ENCODE peak calls at places on chromosomes 6 and 20, in nine cellular contexts. One of them, this sample, is unnamed. For H3K27me3, the result is how much of the 10 kb centered on the place peaks cover.

GRCh38 chr6:35192301-35192860 is 21.4 kb upstream of the SCUBE3 start:
- DNase-seq in Peyer's patch: no peak
- DNase-seq in transverse colon: no peak
- DNase-seq in suprapubic skin: no peak
- DNase-seq in uterus: no peak
- DNase-seq in body of pancreas: no peak
- DNase-seq in endothelial cell of umbilical vein: no peak
- DNase-seq in adrenal gland: no peak
- DNase-seq in heart left ventricle: no peak
- DNase-seq in this sample: no peak

GRCh38 chr6:168513766-168514165 is 72.8 kb downstream of the SMOC2 start:
- DNase-seq in uterus: no peak
- DNase-seq in adrenal gland: no peak
- DNase-seq in transverse colon: no peak
- DNase-seq in heart left ventricle: no peak
- DNase-seq in endothelial cell of umbilical vein: no peak
- DNase-seq in suprapubic skin: no peak
- DNase-seq in body of pancreas: no peak
- DNase-seq in Peyer's patch: no peak
- DNase-seq in this sample: no peak

GRCh38 chr6:118968416-118968815 is 33.5 kb upstream of the MCM9 start:
- DNase-seq in endothelial cell of umbilical vein: peak
- DNase-seq in transverse colon: no peak
- DNase-seq in heart left ventricle: no peak
- DNase-seq in adrenal gland: no peak
- DNase-seq in Peyer's patch: no peak
- DNase-seq in body of pancreas: no peak
- DNase-seq in suprapubic skin: no peak
- DNase-seq in uterus: no peak
- DNase-seq in this sample: no peak

GRCh38 chr6:18081669-18082037 is 40.8 kb downstream of the NHLRC1 start:
- DNase-seq in adrenal gland: no peak
- DNase-seq in body of pancreas: no peak
- DNase-seq in endothelial cell of umbilical vein: no peak
- DNase-seq in uterus: no peak
- DNase-seq in transverse colon: no peak
- DNase-seq in Peyer's patch: no peak
- DNase-seq in heart left ventricle: no peak
- DNase-seq in suprapubic skin: no peak
- DNase-seq in this sample: no peak

GRCh38 chr6:30912746-30913520 is 1.1 kb upstream of the VARS2 start:
- DNase-seq in transverse colon: no peak
- DNase-seq in uterus: no peak
- DNase-seq in body of pancreas: no peak
- DNase-seq in Peyer's patch: no peak
- DNase-seq in adrenal gland: no peak
- DNase-seq in endothelial cell of umbilical vein: no peak
- DNase-seq in suprapubic skin: no peak
- DNase-seq in heart left ventricle: no peak
- DNase-seq in this sample: peak

GRCh38 chr6:127547215-127547614 is 28.1 kb upstream of the MTCL3 start:
- DNase-seq in transverse colon: no peak
- DNase-seq in suprapubic skin: no peak
- DNase-seq in endothelial cell of umbilical vein: no peak
- DNase-seq in body of pancreas: no peak
- DNase-seq in uterus: no peak
- DNase-seq in heart left ventricle: no peak
- DNase-seq in Peyer's patch: no peak
- DNase-seq in adrenal gland: no peak
- DNase-seq in this sample: no peak

GRCh38 chr20:36214684-36215256 is 21.5 kb upstream of the AAR2 start:
- DNase-seq in transverse colon: no peak
- DNase-seq in uterus: no peak
- DNase-seq in adrenal gland: no peak
- DNase-seq in suprapubic skin: no peak
- DNase-seq in body of pancreas: no peak
- DNase-seq in endothelial cell of umbilical vein: peak
- DNase-seq in heart left ventricle: no peak
- DNase-seq in Peyer's patch: no peak
- DNase-seq in this sample: no peak

GRCh38 chr6:170031684-170032121 is 259.2 kb downstream of the DLL1 start:
- DNase-seq in suprapubic skin: peak
- DNase-seq in transverse colon: peak
- DNase-seq in adrenal gland: peak
- DNase-seq in body of pancreas: no peak
- DNase-seq in Peyer's patch: peak
- DNase-seq in heart left ventricle: no peak
- DNase-seq in uterus: no peak
- DNase-seq in endothelial cell of umbilical vein: no peak
- DNase-seq in this sample: peak

GRCh38 chr20:56630506-56631317 is 1.6 kb downstream of the TFAP2C start:
- DNase-seq in Peyer's patch: no peak
- DNase-seq in uterus: no peak
- DNase-seq in adrenal gland: no peak
- DNase-seq in suprapubic skin: no peak
- DNase-seq in endothelial cell of umbilical vein: no peak
- DNase-seq in body of pancreas: no peak
- DNase-seq in heart left ventricle: no peak
- DNase-seq in transverse colon: no peak
- DNase-seq in this sample: no peak

GRCh38 chr20:56631318-56631989 is 2.3 kb downstream of the TFAP2C start:
- DNase-seq in uterus: no peak
- DNase-seq in heart left ventricle: no peak
- DNase-seq in endothelial cell of umbilical vein: no peak
- DNase-seq in suprapubic skin: no peak
- DNase-seq in adrenal gland: no peak
- DNase-seq in body of pancreas: no peak
- DNase-seq in transverse colon: no peak
- DNase-seq in Peyer's patch: no peak
- DNase-seq in this sample: no peak

GRCh38 chr20:56634307-56634706 is 5.2 kb downstream of the TFAP2C start:
- DNase-seq in suprapubic skin: no peak
- DNase-seq in uterus: no peak
- DNase-seq in Peyer's patch: no peak
- DNase-seq in endothelial cell of umbilical vein: no peak
- DNase-seq in transverse colon: no peak
- DNase-seq in body of pancreas: no peak
- DNase-seq in heart left ventricle: no peak
- DNase-seq in adrenal gland: no peak
- DNase-seq in this sample: no peak

GRCh38 chr20:56630086-56630493 is 984 bp downstream of the TFAP2C start:
- DNase-seq in Peyer's patch: no peak
- DNase-seq in uterus: peak
- DNase-seq in heart left ventricle: no peak
- DNase-seq in suprapubic skin: no peak
- DNase-seq in transverse colon: peak
- DNase-seq in adrenal gland: peak
- DNase-seq in body of pancreas: peak
- DNase-seq in endothelial cell of umbilical vein: no peak
- DNase-seq in this sample: no peak

DNA sequence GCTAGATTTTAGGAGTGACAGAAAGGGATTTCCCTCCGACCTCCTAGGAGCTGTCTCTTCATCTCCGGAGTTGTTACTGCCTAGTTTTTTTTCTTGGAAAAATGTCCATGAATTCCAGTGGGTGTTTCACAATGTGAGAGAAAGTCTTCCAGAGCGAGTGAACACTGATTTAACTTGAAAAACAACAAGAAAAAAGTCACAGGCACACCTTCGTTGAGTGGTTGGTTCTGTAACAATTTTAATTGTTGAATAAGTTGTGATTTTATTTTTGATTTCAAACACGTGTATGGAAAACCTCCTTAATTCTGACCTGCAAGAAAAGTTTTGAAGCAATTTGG is 2.9 kb downstream of the TFAP2C start:
- DNase-seq in uterus: no peak
- DNase-seq in heart left ventricle: no peak
- DNase-seq in suprapubic skin: no peak
- DNase-seq in body of pancreas: no peak
- DNase-seq in endothelial cell of umbilical vein: no peak
- DNase-seq in adrenal gland: no peak
- DNase-seq in Peyer's patch: no peak
- DNase-seq in transverse colon: no peak
- DNase-seq in this sample: no peak
- H3K27ac ChIP-seq in uterus: no peak
- H3K27ac ChIP-seq in heart left ventricle: no peak
- H3K27ac ChIP-seq in suprapubic skin: no peak
- H3K27ac ChIP-seq in body of pancreas: no peak
- H3K27ac ChIP-seq in endothelial cell of umbilical vein: no peak
- H3K27ac ChIP-seq in adrenal gland: no peak
- H3K27ac ChIP-seq in Peyer's patch: no peak
- H3K27ac ChIP-seq in transverse colon: no peak
- H3K27ac ChIP-seq in this sample: no peak

GRCh38 chr20:57408131-57408530 is 16.9 kb downstream of the RBM38 start:
- DNase-seq in heart left ventricle: no peak
- DNase-seq in transverse colon: no peak
- DNase-seq in body of pancreas: no peak
- DNase-seq in Peyer's patch: no peak
- DNase-seq in adrenal gland: no peak
- DNase-seq in endothelial cell of umbilical vein: no peak
- DNase-seq in suprapubic skin: no peak
- DNase-seq in uterus: no peak
- DNase-seq in this sample: peak

GRCh38 chr20:57408536-57409233 is 17.5 kb downstream of the RBM38 start:
- DNase-seq in adrenal gland: no peak
- DNase-seq in endothelial cell of umbilical vein: no peak
- DNase-seq in Peyer's patch: no peak
- DNase-seq in body of pancreas: no peak
- DNase-seq in uterus: no peak
- DNase-seq in suprapubic skin: no peak
- DNase-seq in heart left ventricle: no peak
- DNase-seq in transverse colon: no peak
- DNase-seq in this sample: no peak

GRCh38 chr20:57410398-57411323 is 19.5 kb downstream of the RBM38 start:
- DNase-seq in adrenal gland: no peak
- DNase-seq in body of pancreas: no peak
- DNase-seq in endothelial cell of umbilical vein: no peak
- DNase-seq in Peyer's patch: no peak
- DNase-seq in transverse colon: no peak
- DNase-seq in suprapubic skin: no peak
- DNase-seq in uterus: no peak
- DNase-seq in heart left ventricle: no peak
- DNase-seq in this sample: no peak

GRCh38 chr20:57409316-57409671 is 18.1 kb downstream of the RBM38 start:
- DNase-seq in heart left ventricle: no peak
- DNase-seq in transverse colon: no peak
- DNase-seq in uterus: no peak
- DNase-seq in Peyer's patch: no peak
- DNase-seq in adrenal gland: no peak
- DNase-seq in endothelial cell of umbilical vein: no peak
- DNase-seq in body of pancreas: no peak
- DNase-seq in suprapubic skin: no peak
- DNase-seq in this sample: no peak

DNA sequence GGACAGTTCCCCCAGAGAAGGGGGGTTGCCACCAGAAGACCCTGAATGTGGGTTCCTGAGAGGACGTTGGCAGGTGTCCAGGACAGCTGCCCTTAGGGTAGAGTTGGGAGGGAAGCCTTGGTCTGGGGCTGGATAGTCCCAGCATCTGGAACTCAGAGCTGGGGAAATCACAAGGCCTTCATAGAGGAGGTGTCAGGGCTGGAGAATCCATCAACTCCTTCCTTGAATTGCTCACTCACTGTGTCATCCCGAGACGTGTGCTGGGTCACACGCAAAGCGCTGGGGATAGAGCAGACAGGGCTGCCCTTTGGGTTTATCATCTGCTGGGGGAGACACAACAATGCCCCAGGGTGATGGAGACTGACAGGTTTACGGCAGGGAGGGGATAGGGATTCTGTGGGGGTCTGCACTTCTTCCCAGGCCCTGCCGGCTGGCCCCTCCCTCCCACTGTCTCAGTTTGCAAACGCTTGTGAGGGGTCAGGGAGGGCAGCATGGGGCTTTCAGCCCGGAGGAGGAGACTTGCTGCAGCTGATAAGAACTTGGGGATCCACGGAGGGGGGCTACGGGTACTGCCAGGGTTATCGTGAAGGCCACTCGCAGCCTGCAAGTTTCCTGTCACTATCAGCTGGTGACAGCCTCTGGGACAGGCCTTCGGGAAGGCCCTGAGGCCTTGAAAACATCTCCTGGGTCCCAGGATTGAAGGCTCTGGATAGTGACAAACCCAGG is 18.6 kb downstream of the RBM38 start:
- DNase-seq in endothelial cell of umbilical vein: no peak
- DNase-seq in adrenal gland: peak
- DNase-seq in Peyer's patch: no peak
- DNase-seq in uterus: no peak
- DNase-seq in heart left ventricle: no peak
- DNase-seq in suprapubic skin: no peak
- DNase-seq in transverse colon: no peak
- DNase-seq in body of pancreas: no peak
- DNase-seq in this sample: no peak
- TF ChIP-seq POLR2A in endothelial cell of umbilical vein: no peak
- TF ChIP-seq POLR2A in adrenal gland: no peak
- TF ChIP-seq POLR2A in Peyer's patch: no peak
- TF ChIP-seq POLR2A in uterus: no peak
- TF ChIP-seq POLR2A in heart left ventricle: no peak
- TF ChIP-seq POLR2A in suprapubic skin: no peak
- TF ChIP-seq POLR2A in transverse colon: no peak
- TF ChIP-seq POLR2A in body of pancreas: no peak
- TF ChIP-seq POLR2A in this sample: no peak

GRCh38 chr20:25063981-25064380 is 6.0 kb upstream of the ACSS1 start:
- DNase-seq in uterus: peak
- DNase-seq in transverse colon: peak
- DNase-seq in suprapubic skin: no peak
- DNase-seq in Peyer's patch: no peak
- DNase-seq in endothelial cell of umbilical vein: no peak
- DNase-seq in heart left ventricle: no peak
- DNase-seq in body of pancreas: no peak
- DNase-seq in adrenal gland: peak
- DNase-seq in this sample: peak

GRCh38 chr20:25063546-25063945 is 5.6 kb upstream of the ACSS1 start:
- DNase-seq in suprapubic skin: no peak
- DNase-seq in uterus: no peak
- DNase-seq in adrenal gland: peak
- DNase-seq in body of pancreas: no peak
- DNase-seq in endothelial cell of umbilical vein: no peak
- DNase-seq in transverse colon: peak
- DNase-seq in Peyer's patch: peak
- DNase-seq in heart left ventricle: no peak
- DNase-seq in this sample: no peak

GRCh38 chr20:25062841-25063240 is 4.9 kb upstream of the ACSS1 start:
- DNase-seq in adrenal gland: no peak
- DNase-seq in Peyer's patch: no peak
- DNase-seq in heart left ventricle: no peak
- DNase-seq in uterus: no peak
- DNase-seq in suprapubic skin: no peak
- DNase-seq in transverse colon: no peak
- DNase-seq in body of pancreas: no peak
- DNase-seq in endothelial cell of umbilical vein: no peak
- DNase-seq in this sample: no peak

GRCh38 chr20:25061103-25061799 is 3.3 kb upstream of the ACSS1 start:
- DNase-seq in uterus: no peak
- DNase-seq in Peyer's patch: peak
- DNase-seq in transverse colon: peak
- DNase-seq in adrenal gland: peak
- DNase-seq in suprapubic skin: no peak
- DNase-seq in endothelial cell of umbilical vein: no peak
- DNase-seq in body of pancreas: peak
- DNase-seq in heart left ventricle: peak
- DNase-seq in this sample: peak

DNA sequence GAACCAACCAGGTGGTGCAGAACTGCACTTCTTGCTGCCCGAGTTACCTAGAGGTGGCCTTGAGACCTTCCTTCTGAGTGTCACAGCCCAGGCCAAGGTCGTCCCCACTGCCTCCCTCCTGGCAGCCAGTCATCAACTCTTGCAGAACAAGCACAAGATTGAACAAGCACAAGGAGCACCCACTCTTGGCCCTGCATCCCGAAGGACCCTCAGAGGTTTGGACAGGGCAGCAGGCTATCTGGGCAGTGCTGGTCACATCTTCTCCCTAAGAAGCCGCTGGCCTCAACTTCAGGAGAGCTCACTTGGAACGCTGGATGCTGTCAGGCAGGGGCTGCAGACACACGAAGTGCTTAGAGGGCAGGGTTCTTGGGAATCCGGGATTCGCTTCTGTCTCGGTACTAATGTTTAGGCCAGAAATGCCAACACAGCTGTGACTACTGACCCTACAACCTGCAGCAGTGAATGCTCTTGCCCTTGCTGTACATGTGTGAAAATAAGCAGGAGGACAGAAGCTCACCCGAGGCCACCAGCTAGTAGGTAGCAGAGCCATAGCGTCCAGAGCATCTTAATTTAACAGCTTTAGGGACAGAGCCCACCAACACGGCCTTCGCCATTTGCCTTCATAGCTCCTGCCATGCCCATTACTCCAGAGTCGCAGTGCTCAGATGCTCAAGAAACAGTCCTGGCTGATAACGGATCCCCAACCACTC is 4.0 kb upstream of the ACSS1 start:
- DNase-seq in endothelial cell of umbilical vein: no peak
- DNase-seq in transverse colon: peak
- DNase-seq in heart left ventricle: peak
- DNase-seq in Peyer's patch: peak
- DNase-seq in uterus: peak
- DNase-seq in suprapubic skin: no peak
- DNase-seq in body of pancreas: no peak
- DNase-seq in adrenal gland: peak
- DNase-seq in this sample: peak
- H3K27me3 ChIP-seq in endothelial cell of umbilical vein: under half
- H3K27me3 ChIP-seq in transverse colon: under half
- H3K27me3 ChIP-seq in heart left ventricle: under half
- H3K27me3 ChIP-seq in Peyer's patch: under half
- H3K27me3 ChIP-seq in uterus: under half
- H3K27me3 ChIP-seq in suprapubic skin: under half
- H3K27me3 ChIP-seq in body of pancreas: under half
- H3K27me3 ChIP-seq in adrenal gland: under half
- H3K27me3 ChIP-seq in this sample: under half

GRCh38 chr6:27474172-27474465 is 1.2 kb upstream of the ZNF184 start:
- DNase-seq in transverse colon: no peak
- DNase-seq in heart left ventricle: no peak
- DNase-seq in uterus: no peak
- DNase-seq in suprapubic skin: no peak
- DNase-seq in body of pancreas: peak
- DNase-seq in adrenal gland: peak
- DNase-seq in endothelial cell of umbilical vein: no peak
- DNase-seq in Peyer's patch: no peak
- DNase-seq in this sample: no peak

GRCh38 chr6:27472182-27472616 is 706 bp downstream of the ZNF184 start:
- DNase-seq in body of pancreas: no peak
- DNase-seq in transverse colon: peak
- DNase-seq in uterus: peak
- DNase-seq in suprapubic skin: no peak
- DNase-seq in heart left ventricle: peak
- DNase-seq in endothelial cell of umbilical vein: peak
- DNase-seq in Peyer's patch: no peak
- DNase-seq in adrenal gland: peak
- DNase-seq in this sample: peak

GRCh38 chr6:27470023-27470422 is 2.9 kb downstream of the ZNF184 start:
- DNase-seq in body of pancreas: no peak
- DNase-seq in heart left ventricle: no peak
- DNase-seq in transverse colon: no peak
- DNase-seq in endothelial cell of umbilical vein: no peak
- DNase-seq in suprapubic skin: no peak
- DNase-seq in Peyer's patch: no peak
- DNase-seq in uterus: no peak
- DNase-seq in adrenal gland: no peak
- DNase-seq in this sample: no peak

GRCh38 chr6:27472617-27473400 is at the start of gene ZNF184:
- DNase-seq in endothelial cell of umbilical vein: peak
- DNase-seq in Peyer's patch: peak
- DNase-seq in suprapubic skin: peak
- DNase-seq in body of pancreas: peak
- DNase-seq in uterus: peak
- DNase-seq in transverse colon: peak
- DNase-seq in adrenal gland: peak
- DNase-seq in heart left ventricle: peak
- DNase-seq in this sample: peak

GRCh38 chr6:27471365-27472115 is 1.4 kb downstream of the ZNF184 start:
- DNase-seq in suprapubic skin: no peak
- DNase-seq in body of pancreas: no peak
- DNase-seq in adrenal gland: no peak
- DNase-seq in endothelial cell of umbilical vein: no peak
- DNase-seq in heart left ventricle: no peak
- DNase-seq in Peyer's patch: no peak
- DNase-seq in transverse colon: no peak
- DNase-seq in uterus: no peak
- DNase-seq in this sample: no peak
- H3K27ac ChIP-seq in suprapubic skin: no peak
- H3K27ac ChIP-seq in body of pancreas: peak
- H3K27ac ChIP-seq in adrenal gland: no peak
- H3K27ac ChIP-seq in endothelial cell of umbilical vein: peak
- H3K27ac ChIP-seq in heart left ventricle: no peak
- H3K27ac ChIP-seq in Peyer's patch: peak
- H3K27ac ChIP-seq in transverse colon: peak
- H3K27ac ChIP-seq in uterus: no peak
- H3K27ac ChIP-seq in this sample: peak

This sample was measured in gastrocnemius medialis.